ENCODE peak calls at places on chromosomes 11 and 22, in six cellular contexts. Z is spleen, N is A549, Q is WERI-Rb-1, K is dorsolateral prefrontal cortex, X is breast epithelium. F is an unnamed sample.

GRCh38 chr22:30206964-30207363 is 39.6 kb downstream of the LIF start:
- DNase-seq in K (peak), Q (no peak), X (peak), Z (no peak), N (peak), F (no peak)

GRCh38 chr22:50171319-50171964 is 911 bp downstream of the PANX2 start:
- DNase-seq in Q (no peak), K (no peak), N (no peak), X (no peak), Z (peak), F (peak)

GRCh38 chr22:40036591-40037225 is 42.0 kb downstream of the FAM83F start:
- DNase-seq in N (peak), Z (peak), X (peak), K (peak), Q (peak), F (peak)

GRCh38 chr11:108037636-108038035 is 28.9 kb downstream of the CUL5 start:
- DNase-seq in Q (no peak), K (no peak), X (no peak), N (no peak), Z (no peak), F (no peak)

GRCh38 chr11:27416568-27417176 is 53.7 kb upstream of the CCDC34 start:
- DNase-seq in Z (no peak), X (no peak), Q (no peak), K (no peak), N (no peak), F (no peak)

GRCh38 chr11:6542727-6543126 is 45.6 kb downstream of the DNHD1 start:
- DNase-seq in N (no peak), K (no peak), Q (no peak), Z (no peak), X (no peak), F (no peak)

GRCh38 chr11:75565221-75565814 is 3.3 kb downstream of the SERPINH1 start:
- DNase-seq in X (no peak), K (no peak), Z (no peak), Q (no peak), N (no peak), F (no peak)

GRCh38 chr11:60954421-60954820 is 2.4 kb upstream of the SLC15A3 start:
- DNase-seq in X (no peak), K (no peak), Q (no peak), Z (peak), N (no peak), F (no peak)

GRCh38 chr22:20973634-20974286 is 6.7 kb downstream of the AIFM3 start:
- DNase-seq in N (no peak), Z (no peak), X (no peak), Q (no peak), K (no peak), F (no peak)

GRCh38 chr22:46747646-46748045 is 9.6 kb upstream of the CERK start:
- DNase-seq in X (no peak), Z (no peak), Q (no peak), K (no peak), N (no peak), F (no peak)

GRCh38 chr22:29700949-29701927 is 18.6 kb upstream of the CABP7 start:
- DNase-seq in K (no peak), Z (no peak), Q (peak), X (no peak), N (peak), F (peak)

GRCh38 chr11:10807629-10808552 is 835 bp downstream of the EIF4G2 start:
- DNase-seq in Z (peak), X (peak), Q (peak), N (no peak), K (peak), F (peak)

GRCh38 chr11:63764712-63765631 is 3.6 kb downstream of the ZFTA start:
- DNase-seq in N (no peak), Z (no peak), Q (no peak), X (no peak), K (no peak), F (peak)

GRCh38 chr22:29309332-29310064 is 3.0 kb downstream of the GAS2L1 start:
- DNase-seq in Z (peak), N (no peak), K (no peak), Q (peak), X (no peak), F (no peak)

GRCh38 chr22:44383652-44384562 is 71.2 kb upstream of the SHISAL1 start:
- DNase-seq in Q (no peak), Z (peak), X (no peak), N (no peak), K (no peak), F (no peak)

GRCh38 chr11:82494988-82495432 is 238.7 kb downstream of the FAM181B start:
- DNase-seq in Q (no peak), N (no peak), X (no peak), Z (no peak), K (no peak), F (no peak)

GRCh38 chr11:118497831-118498230 is 29.4 kb upstream of the TTC36 start:
- DNase-seq in Z (no peak), Q (no peak), K (no peak), N (no peak), X (no peak), F (no peak)

GRCh38 chr11:72789493-72790131 is 4.2 kb downstream of the STARD10 start:
- DNase-seq in Z (no peak), X (no peak), Q (no peak), K (peak), N (no peak), F (no peak)

GRCh38 chr22:36258750-36259619 is 6.1 kb downstream of the APOL1 start:
- DNase-seq in X (peak), N (no peak), K (no peak), Z (no peak), Q (peak), F (peak)

GRCh38 chr11:72735495-72736027 is 16.6 kb downstream of the ARAP1 start:
- DNase-seq in K (no peak), Z (peak), X (no peak), N (no peak), Q (no peak), F (peak)

GRCh38 chr11:34204396-34205279 is 99.2 kb downstream of the NAT10 start:
- DNase-seq in Q (no peak), Z (no peak), K (no peak), X (no peak), N (peak), F (no peak)

GRCh38 chr11:117583063-117583801 is 213.8 kb downstream of the DSCAML1 start:
- DNase-seq in X (peak), Q (peak), N (no peak), K (peak), Z (no peak), F (peak)

GRCh38 chr22:39559456-39560105 is 11.0 kb upstream of the CACNA1I start:
- DNase-seq in K (no peak), N (no peak), Q (peak), X (no peak), Z (no peak), F (peak)

GRCh38 chr22:40161182-40161581 is 16.5 kb upstream of the TNRC6B start:
- DNase-seq in Q (no peak), K (no peak), Z (no peak), N (no peak), X (no peak), F (no peak)

GRCh38 chr11:70247042-70247709 is 23.3 kb upstream of the PPFIA1 start:
- DNase-seq in Z (no peak), X (no peak), K (no peak), N (no peak), Q (no peak), F (no peak)

GRCh38 chr11:11620251-11620965 is 1.4 kb downstream of the GALNT18 start:
- DNase-seq in Q (peak), Z (peak), N (peak), X (peak), K (peak), F (peak)

GRCh38 chr22:37559901-37560681 is at the start of gene CDC42EP1:
- DNase-seq in N (no peak), Q (peak), Z (no peak), X (no peak), K (no peak), F (peak)

GRCh38 chr22:26479043-26479791 is 4.4 kb downstream of the HPS4 start:
- DNase-seq in X (no peak), Z (no peak), K (no peak), N (no peak), Q (peak), F (no peak)

GRCh38 chr22:26474687-26475086 is 8.9 kb downstream of the HPS4 start:
- DNase-seq in Q (no peak), K (no peak), X (no peak), N (no peak), Z (no peak), F (no peak)

GRCh38 chr22:26479792-26480610 is 3.6 kb downstream of the HPS4 start:
- DNase-seq in X (no peak), K (no peak), Z (no peak), N (no peak), Q (no peak), F (no peak)

GRCh38 chr22:26476705-26477340 is 6.8 kb downstream of the HPS4 start:
- DNase-seq in N (no peak), X (no peak), Z (no peak), Q (no peak), K (no peak), F (no peak)

DNA sequence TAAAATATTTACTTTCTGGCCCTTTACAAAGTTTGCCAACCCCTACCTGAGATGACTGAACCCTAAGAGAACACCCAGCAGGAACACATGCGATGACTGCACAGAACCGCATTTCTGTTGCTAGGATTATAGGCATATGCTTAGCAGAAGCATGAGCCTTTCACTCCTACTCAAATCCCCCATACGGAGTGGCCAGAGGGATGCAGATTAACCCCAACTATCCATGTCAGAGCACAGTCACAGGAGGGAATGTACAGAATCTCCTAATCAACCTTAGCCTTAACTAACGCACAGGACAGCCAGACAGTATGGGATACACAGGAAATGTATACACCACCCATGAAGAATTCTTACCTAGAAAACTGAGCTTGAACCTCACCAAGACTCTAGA is 6.2 kb downstream of the HPS4 start:
- DNase-seq in K (no peak), Z (no peak), X (no peak), Q (peak), N (no peak), F (no peak)
- H3K27ac ChIP-seq in K (no peak), Z (no peak), X (no peak), Q (no peak), N (no peak), F (no peak)

GRCh38 chr22:41524283-41524682 is 20.0 kb downstream of the POLR3H start:
- DNase-seq in X (peak), K (no peak), N (no peak), Z (no peak), Q (no peak), F (peak)

GRCh38 chr22:41525450-41526225 is 18.6 kb downstream of the POLR3H start:
- DNase-seq in K (no peak), N (no peak), Q (peak), Z (no peak), X (no peak), F (no peak)

GRCh38 chr22:41524809-41525449 is 19.3 kb downstream of the POLR3H start:
- DNase-seq in N (no peak), Z (peak), K (no peak), Q (peak), X (no peak), F (no peak)

GRCh38 chr22:41522813-41523212 is 21.5 kb downstream of the POLR3H start:
- DNase-seq in Q (no peak), Z (no peak), X (no peak), N (no peak), K (no peak), F (no peak)

GRCh38 chr22:41523464-41524221 is 20.6 kb downstream of the POLR3H start:
- DNase-seq in Q (peak), K (no peak), Z (peak), N (no peak), X (no peak), F (no peak)
- H3K27ac ChIP-seq in Q (peak), K (peak), Z (peak), N (peak), X (peak), F (peak)

GRCh38 chr11:65865550-65866172 is 5.4 kb downstream of the MUS81 start:
- DNase-seq in X (no peak), Z (no peak), K (no peak), N (no peak), Q (no peak), F (no peak)

GRCh38 chr11:65866524-65867283 is 5.9 kb downstream of the EFEMP2 start:
- DNase-seq in N (no peak), X (no peak), Z (peak), Q (no peak), K (no peak), F (no peak)

GRCh38 chr11:65863889-65864757 is 3.9 kb downstream of the MUS81 start:
- DNase-seq in N (no peak), K (no peak), Q (no peak), Z (peak), X (no peak), F (no peak)

GRCh38 chr11:65862941-65863888 is 3.0 kb downstream of the MUS81 start:
- DNase-seq in N (no peak), X (no peak), Q (peak), Z (peak), K (no peak), F (no peak)

GRCh38 chr11:65864758-65865471 is 4.7 kb downstream of the MUS81 start:
- DNase-seq in N (no peak), K (no peak), Z (peak), Q (peak), X (no peak), F (no peak)
- H3K27ac ChIP-seq in N (no peak), K (no peak), Z (no peak), Q (no peak), X (no peak), F (no peak)

DNA sequence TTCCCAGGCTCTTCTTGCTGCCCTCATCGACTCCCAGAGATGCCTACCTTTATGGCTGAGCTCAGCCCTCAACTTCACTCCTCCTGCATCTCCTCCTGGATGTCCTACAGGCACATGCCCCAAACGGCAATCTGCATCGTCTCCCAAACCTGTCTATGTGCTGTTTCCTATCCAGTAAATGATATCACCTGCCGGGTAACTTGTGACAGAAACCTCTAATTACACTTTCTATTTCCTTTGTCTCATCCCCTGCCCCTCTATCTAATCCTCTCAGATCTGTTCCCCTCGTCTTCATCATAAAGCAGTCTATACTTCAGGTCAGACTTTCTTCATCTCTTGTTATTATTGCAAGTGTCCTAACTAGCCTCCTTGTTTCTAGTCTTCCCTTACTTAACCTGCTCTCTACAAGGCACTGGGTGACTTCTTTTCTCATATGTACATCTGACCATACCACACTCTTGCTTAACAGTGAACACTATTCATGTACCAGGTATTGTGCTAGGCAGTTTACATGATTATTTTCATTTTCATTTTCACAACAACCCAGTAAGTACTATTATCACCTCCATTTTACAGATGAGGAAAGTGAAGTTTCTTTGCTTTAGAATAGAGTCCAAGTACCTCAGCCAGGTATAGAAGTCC is 21.9 kb upstream of the UCP3 start:
- DNase-seq in K (no peak), Q (no peak), N (no peak), Z (no peak), X (no peak), F (no peak)
- H3K27ac ChIP-seq in K (no peak), Q (no peak), N (no peak), Z (peak), X (no peak), F (no peak)